ENCODE peak calls at places on chromosomes 1 and 21, in six cellular contexts. One of them, this sample, is unnamed.

GRCh38 chr1:228986093-228986904 is 251.0 kb downstream of the RHOU start:
- DNase-seq in glutamatergic neuron: no peak
- DNase-seq in cerebellum: peak; percentile 45
- DNase-seq in left ventricle myocardium inferior: peak; percentile 63
- DNase-seq in activated naive CD8-positive, alpha-beta T cell treated with anti-CD3 and anti-CD28 coated beads for 36 hours: no peak
- DNase-seq in stomach: peak; percentile 83
- DNase-seq in this sample: no peak

GRCh38 chr1:118209648-118210047 is 24.6 kb upstream of the SPAG17 start:
- DNase-seq in glutamatergic neuron: no peak
- DNase-seq in cerebellum: no peak
- DNase-seq in left ventricle myocardium inferior: no peak
- DNase-seq in activated naive CD8-positive, alpha-beta T cell treated with anti-CD3 and anti-CD28 coated beads for 36 hours: no peak
- DNase-seq in stomach: no peak
- DNase-seq in this sample: no peak

GRCh38 chr1:159005676-159006075 is 4.0 kb upstream of the IFI16 start:
- DNase-seq in glutamatergic neuron: no peak
- DNase-seq in cerebellum: no peak
- DNase-seq in left ventricle myocardium inferior: no peak
- DNase-seq in activated naive CD8-positive, alpha-beta T cell treated with anti-CD3 and anti-CD28 coated beads for 36 hours: no peak
- DNase-seq in stomach: no peak
- DNase-seq in this sample: no peak

GRCh38 chr1:55448261-55448660 is 233.1 kb upstream of the USP24 start:
- DNase-seq in glutamatergic neuron: no peak
- DNase-seq in cerebellum: no peak
- DNase-seq in left ventricle myocardium inferior: no peak
- DNase-seq in activated naive CD8-positive, alpha-beta T cell treated with anti-CD3 and anti-CD28 coated beads for 36 hours: no peak
- DNase-seq in stomach: no peak
- DNase-seq in this sample: no peak

GRCh38 chr21:28337319-28337718 is 655.4 kb downstream of the LTN1 start:
- DNase-seq in glutamatergic neuron: no peak
- DNase-seq in cerebellum: no peak
- DNase-seq in left ventricle myocardium inferior: no peak
- DNase-seq in activated naive CD8-positive, alpha-beta T cell treated with anti-CD3 and anti-CD28 coated beads for 36 hours: no peak
- DNase-seq in stomach: no peak
- DNase-seq in this sample: no peak

GRCh38 chr1:208587110-208587509 is 342.9 kb upstream of the PLXNA2 start:
- DNase-seq in glutamatergic neuron: peak; percentile 30
- DNase-seq in cerebellum: no peak
- DNase-seq in left ventricle myocardium inferior: no peak
- DNase-seq in activated naive CD8-positive, alpha-beta T cell treated with anti-CD3 and anti-CD28 coated beads for 36 hours: no peak
- DNase-seq in stomach: no peak
- DNase-seq in this sample: no peak

GRCh38 chr1:230812568-230812967 is 55.8 kb downstream of the C1orf198 start:
- DNase-seq in glutamatergic neuron: no peak
- DNase-seq in cerebellum: no peak
- DNase-seq in left ventricle myocardium inferior: no peak
- DNase-seq in activated naive CD8-positive, alpha-beta T cell treated with anti-CD3 and anti-CD28 coated beads for 36 hours: no peak
- DNase-seq in stomach: no peak
- DNase-seq in this sample: no peak

GRCh38 chr1:153260980-153261792 is 1.7 kb downstream of the LORICRIN start:
- DNase-seq in glutamatergic neuron: peak; percentile 75
- DNase-seq in cerebellum: no peak
- DNase-seq in left ventricle myocardium inferior: peak; percentile 29
- DNase-seq in activated naive CD8-positive, alpha-beta T cell treated with anti-CD3 and anti-CD28 coated beads for 36 hours: peak; percentile 14
- DNase-seq in stomach: no peak
- DNase-seq in this sample: peak; percentile 21

GRCh38 chr21:43268086-43268803 is 99.4 kb downstream of the CRYAA start:
- DNase-seq in glutamatergic neuron: no peak
- DNase-seq in cerebellum: no peak
- DNase-seq in left ventricle myocardium inferior: peak; percentile 5
- DNase-seq in activated naive CD8-positive, alpha-beta T cell treated with anti-CD3 and anti-CD28 coated beads for 36 hours: no peak
- DNase-seq in stomach: no peak
- DNase-seq in this sample: no peak

GRCh38 chr1:205600085-205600484 is 31.7 kb downstream of the ELK4 start:
- DNase-seq in glutamatergic neuron: no peak
- DNase-seq in cerebellum: no peak
- DNase-seq in left ventricle myocardium inferior: no peak
- DNase-seq in activated naive CD8-positive, alpha-beta T cell treated with anti-CD3 and anti-CD28 coated beads for 36 hours: peak; percentile 27
- DNase-seq in stomach: no peak
- DNase-seq in this sample: no peak

This sample was measured in activated naive CD4-positive, alpha-beta T cell treated with Interleukin-2 at 50 U/mL for 16 hours.